ENCODE peak calls at places on chromosomes 5 and 9, in four cellular contexts. D, H, C and F are unnamed samples.

GRCh38 chr5:93378073-93378472 is 202.9 kb downstream of the NR2F1-AS1 start:
- DNase-seq in H (no peak), D (no peak), C (no peak), F (no peak)

GRCh38 chr9:23145467-23145866 is 680.6 kb downstream of the ELAVL2 start:
- DNase-seq in C (no peak), D (no peak), H (no peak), F (no peak)

GRCh38 chr5:36389245-36389644 is 87.5 kb upstream of the RANBP3L start:
- DNase-seq in D (no peak), C (no peak), H (no peak), F (no peak)

GRCh38 chr9:109143881-109144562 is 23.0 kb downstream of the FRRS1L start:
- DNase-seq in H (no peak), C (no peak), D (no peak), F (no peak)

GRCh38 chr9:137970098-137970497 is 92.5 kb downstream of the CACNA1B start:
- DNase-seq in C (no peak), H (no peak), D (no peak), F (no peak)

GRCh38 chr5:43231977-43232376 is 40.0 kb downstream of the NIM1K start:
- DNase-seq in H (no peak), C (no peak), D (no peak), F (no peak)

GRCh38 chr9:133171161-133171955 is 7.6 kb upstream of the GBGT1 start:
- DNase-seq in H (no peak), C (no peak), D (no peak), F (no peak)

GRCh38 chr9:20504930-20505329 is 117.4 kb downstream of the MLLT3 start:
- DNase-seq in C (no peak), D (no peak), H (no peak), F (no peak)

GRCh38 chr5:123748239-123748638 is 236.3 kb downstream of the CSNK1G3 start:
- DNase-seq in C (no peak), D (no peak), H (no peak), F (no peak)

GRCh38 chr5:112232651-112233050 is 186.4 kb downstream of the EPB41L4A start:
- DNase-seq in C (no peak), D (no peak), H (no peak), F (no peak)

GRCh38 chr9:104961238-104961637 is 33.3 kb upstream of the ABCA1 start:
- DNase-seq in D (no peak), H (no peak), C (no peak), F (peak)

GRCh38 chr5:50727149-50727496 is 60.7 kb downstream of the PARP8 start:
- DNase-seq in H (no peak), D (no peak), C (no peak), F (no peak)

GRCh38 chr5:134905246-134905996 is 490 bp downstream of the PCBD2 start:
- DNase-seq in D (peak), C (no peak), H (no peak), F (no peak)

GRCh38 chr9:93072383-93072795 is 13.9 kb downstream of the SUSD3 start:
- DNase-seq in D (no peak), H (no peak), C (no peak), F (no peak)

GRCh38 chr9:103355000-103355399 is 359.9 kb downstream of the CYLC2 start:
- DNase-seq in H (no peak), C (no peak), D (no peak), F (no peak)

GRCh38 chr9:19372576-19372975 is 7.5 kb downstream of the RPS6 start:
- DNase-seq in C (no peak), D (no peak), H (no peak), F (no peak)

GRCh38 chr9:28024616-28025147 is 451.4 kb upstream of the C9orf72 start:
- DNase-seq in C (no peak), H (no peak), D (no peak), F (no peak)

GRCh38 chr5:154505567-154505966 is 27.5 kb upstream of the HAND1 start:
- DNase-seq in D (no peak), C (no peak), H (no peak), F (peak)

GRCh38 chr9:13351768-13352386 is 72.4 kb upstream of the MPDZ start:
- DNase-seq in H (no peak), C (no peak), D (no peak), F (no peak)

GRCh38 chr5:93584531-93585053 is 1.6 kb downstream of the NR2F1 start:
- DNase-seq in D (no peak), C (no peak), H (no peak), F (peak)

GRCh38 chr9:114446036-114446435 is 58.3 kb upstream of the AKNA start:
- DNase-seq in C (no peak), H (no peak), D (no peak), F (no peak)

GRCh38 chr5:129410488-129410887 is 49.6 kb upstream of the ADAMTS19 start:
- DNase-seq in H (no peak), D (no peak), C (no peak), F (no peak)

GRCh38 chr5:96049398-96050272 is 88.0 kb upstream of the ELL2 start:
- DNase-seq in C (peak), H (no peak), D (no peak), F (no peak)

GRCh38 chr9:87497080-87497603 is 525 bp upstream of the DAPK1 start:
- DNase-seq in D (no peak), C (no peak), H (no peak), F (no peak)

GRCh38 chr5:138936225-138936967 is 61.3 kb upstream of the LRRTM2 start:
- DNase-seq in C (no peak), H (no peak), D (no peak), F (no peak)

GRCh38 chr5:27048507-27048906 is 10.1 kb upstream of the CDH9 start:
- DNase-seq in H (no peak), D (no peak), C (no peak), F (no peak)

GRCh38 chr9:24245988-24246387 is 299.7 kb downstream of the IZUMO3 start:
- DNase-seq in H (no peak), C (no peak), D (no peak), F (peak)

GRCh38 chr9:89668216-89668867 is 63.5 kb downstream of the GADD45G start:
- DNase-seq in H (no peak), C (no peak), D (no peak), F (no peak)

GRCh38 chr5:79488775-79489174 is 25.2 kb downstream of the HOMER1 start:
- DNase-seq in D (no peak), C (no peak), H (no peak), F (no peak)

DNA sequence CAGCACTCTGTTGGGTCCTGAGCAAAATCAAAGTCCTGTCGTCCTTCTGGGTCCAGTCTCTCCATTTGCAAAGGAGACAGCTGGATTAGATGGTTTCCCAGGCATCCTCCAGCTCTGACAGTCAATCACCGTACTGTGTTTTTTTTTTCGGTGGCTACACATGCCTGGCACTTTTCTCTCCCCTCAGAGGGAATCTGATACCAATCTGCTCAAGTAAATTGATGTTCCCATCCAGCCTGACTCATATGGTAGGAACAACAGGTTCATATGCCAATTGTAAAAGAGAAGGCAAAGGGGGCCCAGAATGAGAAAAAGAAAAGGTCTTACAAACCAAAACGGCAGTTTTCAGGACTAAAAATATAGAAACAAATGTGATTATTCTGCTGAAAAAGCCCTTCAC is 1.2 kb downstream of the FBXO10 start:
- DNase-seq in D (no peak), H (no peak), C (no peak), F (no peak)
- TF ChIP-seq CTCF in D (no peak), H (no peak), C (no peak), F (no peak)

GRCh38 chr9:127578952-127579853 is 32.9 kb upstream of the STXBP1 start:
- DNase-seq in D (peak), C (peak), H (no peak), F (peak)
- TF ChIP-seq CTCF in D (no peak), C (peak), H (peak), F (no peak)

DNA sequence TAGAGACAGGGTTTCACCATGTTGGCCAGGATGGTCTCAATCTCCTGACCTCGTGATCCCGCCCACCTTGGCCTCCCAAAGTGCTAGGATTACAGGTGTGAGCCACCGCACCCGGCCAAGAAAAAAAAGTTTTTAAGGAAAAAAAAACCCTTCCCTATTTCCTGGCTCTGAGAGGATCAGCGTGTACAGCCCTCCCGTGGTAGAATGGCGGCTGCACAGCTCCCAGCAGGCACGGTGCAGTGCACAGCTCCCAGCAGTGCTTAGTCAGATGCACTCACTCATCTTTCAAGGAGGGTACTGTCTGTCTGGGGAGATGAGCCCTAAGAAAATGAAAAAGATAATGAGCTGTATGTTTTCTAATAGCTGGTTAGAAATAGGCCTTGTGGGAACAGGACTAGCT is 36.8 kb upstream of the SLC2A8 start:
- DNase-seq in C (no peak), H (no peak), D (no peak), F (no peak)
- TF ChIP-seq CTCF in C (peak), H (no peak), D (no peak), F (no peak)

GRCh38 chr5:61817472-61818326 is 485.6 kb downstream of the ZSWIM6 start:
- DNase-seq in D (no peak), H (peak), C (no peak), F (peak)
- TF ChIP-seq CTCF in D (no peak), H (peak), C (peak), F (peak)

DNA sequence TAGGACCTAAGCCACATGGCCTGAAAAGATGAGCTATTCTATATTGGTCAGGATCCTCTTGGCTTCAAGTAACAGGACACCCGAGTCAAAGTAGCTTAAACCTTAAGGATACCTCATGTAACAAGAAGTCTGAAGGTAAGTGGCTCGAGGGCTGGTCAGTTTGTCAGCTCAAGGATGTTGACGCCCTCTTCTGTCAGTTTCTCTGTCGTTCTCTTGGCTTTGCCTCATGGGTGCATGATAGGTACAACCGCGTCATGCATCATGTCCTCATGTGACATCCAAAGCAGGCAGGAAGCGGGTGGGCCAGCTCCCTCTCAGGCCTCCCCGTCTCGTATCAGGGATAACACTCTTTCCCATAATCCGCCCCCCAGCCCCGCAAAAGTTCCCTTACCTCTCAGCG is 22.1 kb upstream of the TCERG1 start:
- DNase-seq in D (no peak), H (no peak), C (no peak), F (no peak)
- TF ChIP-seq CTCF in D (no peak), H (no peak), C (no peak), F (no peak)

GRCh38 chr5:176700239-176700847 is 53.1 kb downstream of the TSPAN17 start:
- DNase-seq in D (no peak), C (no peak), H (peak), F (peak)
- TF ChIP-seq CTCF in D (no peak), C (no peak), H (peak), F (no peak)

GRCh38 chr5:133219296-133219695 is 167.5 kb downstream of the HSPA4 start:
- DNase-seq in D (no peak), H (no peak), C (no peak), F (no peak)
- TF ChIP-seq CTCF in D (no peak), H (no peak), C (no peak), F (no peak)

DNA sequence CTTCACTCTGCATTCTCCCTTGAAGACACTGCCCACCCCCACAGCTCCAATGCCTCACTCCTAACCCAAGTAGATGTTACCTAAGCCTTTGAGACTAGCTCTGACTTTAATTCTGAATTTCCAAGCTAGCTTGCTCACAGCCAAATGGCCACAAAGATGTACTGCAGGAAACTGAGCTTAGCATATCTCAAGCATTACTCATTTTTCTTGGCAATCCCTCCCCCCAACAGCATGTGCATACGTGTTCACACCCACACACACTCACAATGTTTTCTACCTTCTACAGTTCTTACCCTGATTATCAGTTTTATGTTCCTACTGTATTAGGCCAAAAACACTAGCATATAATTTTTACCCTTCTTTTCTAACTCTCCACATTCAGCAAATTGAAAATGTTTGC is 13.7 kb upstream of the GRIA1 start:
- DNase-seq in C (no peak), D (no peak), H (no peak), F (no peak)
- TF ChIP-seq CTCF in C (no peak), D (no peak), H (no peak), F (no peak)